ENCODE peak calls at places on chromosome 19, in ten cellular contexts. U is stimulated activated CD8-positive, alpha-beta memory T cell treated with anti-CD3 and anti-CD28 coated beads, Interleukin-15, amount 100 ng/mL, for 24 hours; N is hippocampal formation; J is amniotic stem cell; W is neural crest cell; M is NCI-H2029 treated with DMSO at 0.1 percent for 48 hours; I is mesenteric fat pad; F is right lobe of liver; R is fibroblast of lung; D is bronchial epithelial cell. T is an unnamed sample.

GRCh38 chr19:44755219-44755618 is 6.7 kb downstream of the BCL3 start:
- DNase-seq in F (no peak), M (no peak), U (no peak), J (no peak), W (no peak), I (no peak), R (no peak), N (no peak), D (no peak), T (no peak)

GRCh38 chr19:58545286-58546068 is 1.6 kb downstream of the TRIM28 start:
- DNase-seq in D (no peak), M (no peak), F (no peak), J (no peak), I (no peak), U (no peak), W (no peak), R (no peak), N (no peak), T (no peak)

GRCh38 chr19:39315933-39316332 is 4.7 kb downstream of the LRFN1 start:
- DNase-seq in W (no peak), U (no peak), M (no peak), F (no peak), J (no peak), I (no peak), R (no peak), D (no peak), N (no peak), T (no peak)

GRCh38 chr19:6498294-6499036 is 3.6 kb downstream of the TUBB4A start:
- DNase-seq in W (no peak), U (no peak), R (no peak), F (no peak), I (no peak), M (no peak), J (no peak), D (no peak), N (no peak), T (no peak)

GRCh38 chr19:43748685-43749084 is 6.1 kb downstream of the SMG9 start:
- DNase-seq in J (no peak), W (no peak), F (no peak), M (no peak), D (no peak), U (no peak), I (no peak), R (no peak), N (no peak), T (no peak)

GRCh38 chr19:58518261-58519086 is 1.1 kb downstream of the ZBTB45 start:
- DNase-seq in W (no peak), I (no peak), J (no peak), D (peak), U (no peak), M (no peak), R (no peak), N (no peak), F (no peak), T (no peak)

GRCh38 chr19:17848598-17849292 is 963 bp upstream of the JAK3 start:
- DNase-seq in N (no peak), J (no peak), W (no peak), M (no peak), R (no peak), F (no peak), I (no peak), U (no peak), D (no peak), T (no peak)

GRCh38 chr19:40530091-40530901 is 46.4 kb upstream of the SHKBP1 start:
- DNase-seq in D (no peak), J (no peak), W (peak), F (peak), U (no peak), R (no peak), I (no peak), M (no peak), N (no peak), T (no peak)

GRCh38 chr19:5926641-5927438 is 12.8 kb downstream of the CAPS start:
- DNase-seq in I (no peak), N (no peak), M (no peak), J (no peak), D (no peak), F (no peak), U (no peak), W (no peak), R (no peak), T (no peak)

GRCh38 chr19:1170938-1171754 is 2.9 kb downstream of the SBNO2 start:
- DNase-seq in W (no peak), I (no peak), N (no peak), U (no peak), D (no peak), R (no peak), F (no peak), J (no peak), M (no peak), T (peak)

GRCh38 chr19:18089726-18090125 is 3.0 kb upstream of the IL12RB1 start:
- DNase-seq in J (no peak), R (no peak), M (no peak), I (no peak), W (peak), D (no peak), N (peak), U (no peak), F (no peak), T (no peak)

GRCh38 chr19:2495651-2496316 is 19.9 kb downstream of the GADD45B start:
- DNase-seq in I (no peak), M (no peak), N (no peak), D (no peak), J (no peak), R (no peak), U (no peak), F (peak), W (no peak), T (no peak)

GRCh38 chr19:45730389-45731288 is at the start of gene FBXO46:
- DNase-seq in F (peak), U (peak), D (peak), R (peak), W (peak), J (peak), I (peak), M (peak), N (peak), T (peak)

GRCh38 chr19:57708641-57709354 is at the start of gene ZNF154:
- DNase-seq in D (peak), F (peak), W (peak), I (no peak), M (no peak), U (no peak), N (peak), R (peak), J (no peak), T (peak)

GRCh38 chr19:3047307-3048189 is 14.7 kb downstream of the TLE5 start:
- DNase-seq in U (no peak), F (peak), W (peak), N (no peak), R (peak), I (no peak), M (peak), J (no peak), D (peak), T (peak)

T was measured in upper lobe of right lung.